ENCODE peak calls at places on chromosomes 11 and 22, in four cellular contexts. X, P, Z and C are unnamed samples.

GRCh38 chr11:30282289-30282631 is 40.6 kb upstream of the ARL14EP start:
- DNase-seq in X (peak), P (no peak), Z (peak), C (no peak)

GRCh38 chr22:28887725-28888459 is 4.5 kb downstream of the ZNRF3 start:
- DNase-seq in X (no peak), P (no peak), Z (no peak), C (no peak)

GRCh38 chr11:121194731-121195596 is 93.9 kb downstream of the TECTA start:
- DNase-seq in X (peak), P (no peak), Z (peak), C (peak)

GRCh38 chr22:36423461-36424404 is 36.0 kb upstream of the MYH9 start:
- DNase-seq in X (no peak), P (no peak), Z (no peak), C (peak)

GRCh38 chr11:47106839-47107520 is 69.7 kb downstream of the ARFGAP2 start:
- DNase-seq in X (no peak), P (no peak), Z (no peak), C (no peak)

GRCh38 chr11:61978703-61979661 is 11.5 kb upstream of the FTH1 start:
- DNase-seq in X (no peak), P (no peak), Z (no peak), C (no peak)

GRCh38 chr11:83241291-83241946 is 44.7 kb downstream of the CCDC90B start:
- DNase-seq in X (peak), P (no peak), Z (peak), C (no peak)

GRCh38 chr11:65872555-65873279 is at the start of gene EFEMP2:
- DNase-seq in X (no peak), P (no peak), Z (no peak), C (no peak)

GRCh38 chr11:128903248-128904041 is 12.3 kb downstream of the KCNJ5 start:
- DNase-seq in X (no peak), P (no peak), Z (no peak), C (no peak)

GRCh38 chr11:68838572-68838964 is 3.1 kb downstream of the CPT1A start:
- DNase-seq in X (no peak), P (no peak), Z (peak), C (no peak)

GRCh38 chr11:73359930-73360742 is 16.1 kb upstream of the RELT start:
- DNase-seq in X (no peak), P (no peak), Z (peak), C (no peak)

GRCh38 chr11:115613986-115614625 is 109.9 kb upstream of the CADM1 start:
- DNase-seq in X (no peak), P (no peak), Z (peak), C (no peak)

GRCh38 chr11:2143652-2144548 is 4.7 kb upstream of the IGF2 start:
- DNase-seq in X (no peak), P (no peak), Z (peak), C (no peak)

GRCh38 chr11:112886707-112887370 is 74.4 kb upstream of the NCAM1 start:
- DNase-seq in X (no peak), P (no peak), Z (no peak), C (no peak)

GRCh38 chr22:46070722-46071450 is 79.4 kb upstream of the PPARA start:
- DNase-seq in X (peak), P (peak), Z (peak), C (peak)

GRCh38 chr22:26447594-26448329 is 18.7 kb downstream of the ASPHD2 start:
- DNase-seq in X (no peak), P (no peak), Z (no peak), C (no peak)